ENCODE peak calls at places on chromosomes 3 and 15, in eight cellular contexts. Y is AG09309, Q is BJ, N is HCT116, Z is endodermal cell, L is tibial nerve, O is endothelial cell of umbilical vein, T is IMR-90. E is an unnamed sample.

GRCh38 chr3:146598486-146598885 is 6.7 kb downstream of the PLSCR5 start:
- DNase-seq in Z (no peak), L (no peak), N (no peak), O (no peak), T (no peak), Q (no peak), Y (no peak), E (peak)

GRCh38 chr3:14548321-14548729 is 8.2 kb upstream of the GRIP2 start:
- DNase-seq in Y (no peak), Q (no peak), L (peak), O (peak), T (peak), Z (peak), N (peak), E (peak)

GRCh38 chr15:80736571-80736970 is 41.5 kb downstream of the ABHD17C start:
- DNase-seq in T (peak), O (peak), Q (no peak), Z (no peak), N (no peak), Y (no peak), L (no peak), E (no peak)

GRCh38 chr3:71694358-71694999 is 30.7 kb downstream of the EIF4E3 start:
- DNase-seq in Z (no peak), Q (no peak), T (peak), O (peak), Y (no peak), N (no peak), L (no peak), E (peak)

GRCh38 chr3:147653309-147653923 is 244.3 kb downstream of the ZIC1 start:
- DNase-seq in L (no peak), Q (no peak), N (no peak), Z (no peak), O (no peak), T (no peak), Y (no peak), E (no peak)

GRCh38 chr15:40081691-40082194 is 26.9 kb downstream of the BMF start:
- DNase-seq in Q (no peak), N (no peak), O (peak), T (peak), Z (peak), L (peak), Y (no peak), E (peak)

GRCh38 chr3:183991403-183991802 is 26.3 kb downstream of the ABCC5 start:
- DNase-seq in N (no peak), Z (no peak), T (no peak), Q (no peak), L (no peak), O (no peak), Y (no peak), E (no peak)

GRCh38 chr3:142447308-142447851 is 457 bp downstream of the XRN1 start:
- DNase-seq in O (peak), L (peak), Q (no peak), Z (peak), Y (no peak), T (peak), N (peak), E (peak)

GRCh38 chr3:197027896-197028710 is 1.5 kb downstream of the MELTF start:
- DNase-seq in Z (peak), N (no peak), L (no peak), T (no peak), O (no peak), Q (no peak), Y (no peak), E (no peak)

GRCh38 chr15:77178421-77178820 is 107.5 kb upstream of the TSPAN3 start:
- DNase-seq in N (no peak), Q (no peak), L (no peak), T (no peak), Y (no peak), O (no peak), Z (no peak), E (no peak)

GRCh38 chr15:34628577-34629152 is 45.2 kb upstream of the GOLGA8B start:
- DNase-seq in T (peak), N (no peak), L (no peak), Z (no peak), Q (no peak), Y (no peak), O (peak), E (peak)

GRCh38 chr3:195882002-195882441 is 26.3 kb downstream of the TNK2 start:
- DNase-seq in L (no peak), O (no peak), N (no peak), Q (no peak), Z (no peak), Y (no peak), T (no peak), E (no peak)

GRCh38 chr3:184500344-184500923 is 61.2 kb upstream of the EPHB3 start:
- DNase-seq in Q (no peak), O (no peak), L (no peak), Z (no peak), N (no peak), Y (no peak), T (no peak), E (no peak)

GRCh38 chr3:89326997-89327396 is 219.6 kb downstream of the EPHA3 start:
- DNase-seq in Q (no peak), Z (no peak), O (no peak), Y (no peak), N (no peak), L (no peak), T (no peak), E (no peak)

GRCh38 chr15:85331666-85332261 is 48.6 kb upstream of the AKAP13 start:
- DNase-seq in Y (no peak), T (no peak), O (peak), Q (no peak), L (no peak), N (no peak), Z (no peak), E (peak)

GRCh38 chr3:50264389-50264963 is 4.5 kb upstream of the SEMA3B start:
- DNase-seq in Y (peak), T (peak), Q (peak), O (peak), L (peak), Z (peak), N (peak), E (peak)

GRCh38 chr3:99875925-99876781 is 58.5 kb downstream of the CMSS1 start:
- DNase-seq in Y (no peak), Q (no peak), L (peak), Z (peak), O (peak), N (no peak), T (peak), E (peak)

GRCh38 chr15:56629133-56629532 is 104.2 kb downstream of the ZNF280D start:
- DNase-seq in O (no peak), N (no peak), Y (no peak), T (no peak), Q (no peak), L (no peak), Z (no peak), E (no peak)

GRCh38 chr3:63232764-63233396 is 45.2 kb upstream of the SYNPR start:
- DNase-seq in L (no peak), Y (no peak), Q (no peak), N (no peak), T (peak), O (no peak), Z (no peak), E (peak)

GRCh38 chr3:28057548-28057947 is 183.9 kb upstream of the CMC1 start:
- DNase-seq in Q (no peak), T (no peak), N (no peak), Z (no peak), L (no peak), O (no peak), Y (no peak), E (no peak)

GRCh38 chr3:159818399-159818798 is 170.2 kb upstream of the IL12A start:
- DNase-seq in L (no peak), Z (peak), O (no peak), Y (no peak), N (no peak), T (no peak), Q (no peak), E (no peak)

GRCh38 chr3:112124901-112125607 is 8.0 kb downstream of the GCSAM start:
- DNase-seq in Q (no peak), L (no peak), O (no peak), Z (no peak), T (no peak), Y (no peak), N (no peak), E (no peak)

GRCh38 chr15:31265871-31266711 is 60.5 kb upstream of the KLF13 start:
- DNase-seq in O (no peak), Q (peak), Z (peak), T (no peak), Y (peak), N (no peak), L (peak), E (no peak)

GRCh38 chr3:119184808-119185690 is 11.7 kb downstream of the UPK1B start:
- DNase-seq in Q (peak), L (no peak), Z (no peak), T (peak), Y (peak), O (no peak), N (no peak), E (peak)

GRCh38 chr3:55664387-55664786 is 177.3 kb upstream of the WNT5A start:
- DNase-seq in N (no peak), Y (no peak), L (no peak), O (no peak), Z (peak), Q (no peak), T (no peak), E (no peak)

GRCh38 chr15:79308874-79309273 is 2.0 kb upstream of the TMED3 start:
- DNase-seq in O (no peak), T (no peak), L (no peak), Q (no peak), N (no peak), Y (no peak), Z (no peak), E (no peak)

GRCh38 chr3:121574449-121574848 is 6.7 kb downstream of the ARGFX start:
- DNase-seq in Z (peak), O (no peak), N (peak), T (peak), Y (no peak), L (no peak), Q (no peak), E (no peak)

GRCh38 chr3:184016820-184017671 is 638 bp downstream of the ABCC5 start:
- DNase-seq in Q (no peak), L (peak), N (peak), Y (no peak), O (peak), T (peak), Z (peak), E (peak)

GRCh38 chr3:190048831-190049541 is 71.7 kb downstream of the P3H2 start:
- DNase-seq in Q (peak), N (no peak), O (peak), Y (no peak), T (peak), L (no peak), Z (no peak), E (peak)

GRCh38 chr3:25150199-25150598 is 277.9 kb upstream of the RARB start:
- DNase-seq in T (no peak), L (no peak), N (no peak), Z (no peak), Y (no peak), Q (no peak), O (no peak), E (no peak)

GRCh38 chr3:177657243-177657642 is 460.0 kb upstream of the TBL1XR1 start:
- DNase-seq in L (no peak), T (no peak), O (no peak), Q (no peak), N (no peak), Y (no peak), Z (no peak), E (no peak)

GRCh38 chr3:126752303-126753190 is 48.5 kb downstream of the CHCHD6 start:
- DNase-seq in Y (peak), O (peak), Q (no peak), Z (peak), T (peak), L (peak), N (peak), E (peak)

GRCh38 chr15:41474436-41474835 is 19.2 kb upstream of the ITPKA start:
- DNase-seq in Q (no peak), N (no peak), T (no peak), Y (no peak), O (no peak), Z (no peak), L (no peak), E (no peak)

GRCh38 chr15:69760890-69761568 is 308.4 kb downstream of the RPLP1 start:
- DNase-seq in Y (peak), Z (no peak), Q (peak), T (peak), L (peak), O (peak), N (peak), E (peak)

DNA sequence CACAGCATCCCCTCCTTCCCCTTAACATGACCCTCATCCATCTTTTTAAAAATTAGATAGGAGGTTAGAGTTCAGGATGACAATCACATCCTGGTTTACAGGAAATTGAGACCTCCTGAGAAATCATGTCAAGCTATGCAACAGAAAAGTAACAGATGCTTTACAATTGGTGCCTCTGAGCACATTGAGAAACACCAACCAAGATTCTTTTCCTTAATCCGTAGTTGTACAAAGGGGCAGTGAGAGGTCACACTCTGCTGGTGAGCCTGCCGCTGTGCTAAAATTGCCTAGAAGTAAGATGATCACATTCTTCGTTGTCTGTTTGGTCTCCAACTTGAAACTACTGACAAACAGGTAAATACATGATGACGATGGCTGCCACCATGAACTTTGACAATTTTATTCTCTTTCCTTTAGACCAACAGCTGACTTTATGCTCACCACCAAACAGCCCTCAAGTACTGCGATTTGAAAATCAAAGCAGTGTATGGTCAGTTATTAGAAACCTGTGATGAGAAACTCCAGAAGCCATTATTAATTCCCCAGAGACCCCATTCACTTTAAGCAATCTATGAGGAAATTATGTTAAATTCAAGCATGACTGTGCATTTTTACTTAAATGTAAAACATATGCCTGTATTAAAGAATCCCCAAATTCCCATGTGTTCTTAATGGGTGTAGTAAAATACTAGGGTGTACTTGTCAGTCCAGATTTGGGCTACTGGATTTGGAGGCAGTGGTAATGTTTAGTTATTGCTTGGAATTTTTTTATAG is 210.7 kb upstream of the UBE2E1 start:
- DNase-seq in Q (no peak), T (peak), N (no peak), L (no peak), Y (no peak), Z (no peak), O (no peak), E (peak)
- TF ChIP-seq CTCF in Q (no peak), T (no peak), N (no peak), L (no peak), Y (no peak), Z (no peak), O (no peak), E (no peak)

GRCh38 chr15:73691398-73691797 is 7.2 kb downstream of the CD276 start:
- DNase-seq in L (peak), Y (no peak), T (peak), O (peak), Z (peak), Q (no peak), N (no peak), E (peak)
- H3K4me3 ChIP-seq in L (no peak), Y (no peak), T (no peak), O (no peak), Z (no peak), Q (no peak), N (no peak), E (no peak)

GRCh38 chr3:149368201-149368849 is 9.1 kb downstream of the TM4SF1 start:
- DNase-seq in O (peak), Y (no peak), Q (no peak), N (no peak), Z (no peak), T (peak), L (no peak), E (no peak)
- TF ChIP-seq CTCF in O (no peak), Y (no peak), Q (no peak), N (peak), Z (no peak), T (no peak), L (no peak), E (no peak)

GRCh38 chr15:43511012-43511885 is 6.2 kb upstream of the MAP1A start:
- DNase-seq in L (no peak), N (peak), O (no peak), T (no peak), Z (peak), Q (no peak), Y (no peak), E (no peak)

GRCh38 chr15:43510230-43511011 is 7.0 kb upstream of the MAP1A start:
- DNase-seq in Q (peak), O (peak), Y (peak), L (peak), Z (peak), N (peak), T (peak), E (peak)

GRCh38 chr15:43509002-43509922 is 8.1 kb upstream of the MAP1A start:
- DNase-seq in N (no peak), L (peak), T (no peak), O (no peak), Z (peak), Q (no peak), Y (no peak), E (peak)

GRCh38 chr15:43508421-43508820 is 9.0 kb upstream of the MAP1A start:
- DNase-seq in T (no peak), N (no peak), O (no peak), Q (no peak), Z (no peak), Y (no peak), L (no peak), E (no peak)

GRCh38 chr15:43509923-43510229 is 7.5 kb upstream of the MAP1A start:
- DNase-seq in Q (no peak), Z (no peak), T (no peak), L (no peak), O (no peak), Y (no peak), N (no peak), E (no peak)
- H3K4me3 ChIP-seq in Q (peak), Z (peak), T (peak), L (peak), O (peak), Y (peak), N (peak), E (peak)

GRCh38 chr15:26126819-26127387 is 263.8 kb upstream of the ATP10A start:
- DNase-seq in Y (no peak), O (no peak), T (no peak), N (no peak), Z (no peak), Q (no peak), L (no peak), E (no peak)

GRCh38 chr15:26125664-26126063 is 262.5 kb upstream of the ATP10A start:
- DNase-seq in T (no peak), L (no peak), Y (no peak), Q (no peak), O (no peak), Z (no peak), N (no peak), E (no peak)

GRCh38 chr15:26129852-26130251 is 266.7 kb upstream of the ATP10A start:
- DNase-seq in T (no peak), Y (no peak), N (no peak), Z (peak), Q (no peak), O (no peak), L (no peak), E (no peak)

GRCh38 chr15:26128611-26129140 is 265.5 kb upstream of the ATP10A start:
- DNase-seq in L (no peak), N (no peak), Z (no peak), Y (no peak), T (no peak), Q (no peak), O (no peak), E (no peak)

GRCh38 chr15:26126070-26126469 is 262.9 kb upstream of the ATP10A start:
- DNase-seq in Z (no peak), O (no peak), L (no peak), Y (no peak), T (no peak), N (no peak), Q (no peak), E (no peak)
- TF ChIP-seq CTCF in Z (no peak), O (no peak), L (no peak), Y (no peak), T (no peak), N (no peak), Q (no peak), E (no peak)

GRCh38 chr3:46629571-46630517 is 17.5 kb downstream of the FAM240A start:
- DNase-seq in L (peak), Q (peak), T (peak), Z (peak), N (peak), Y (no peak), O (peak), E (peak)
- H3K4me3 ChIP-seq in L (peak), Q (peak), T (no peak), Z (peak), N (no peak), Y (peak), O (peak), E (peak)